ENCODE peak calls at places on chromosomes 3 and 15, in five cellular contexts. One of them, this sample, is unnamed.

GRCh38 chr15:90184119-90184785 is 16.9 kb upstream of the SEMA4B start:
- DNase-seq in neuronal stem cell: no peak
- DNase-seq in H1: no peak
- DNase-seq in mesenchymal stem cell: peak
- DNase-seq in trophoblast cell: peak
- DNase-seq in this sample: peak

GRCh38 chr3:100761211-100761921 is 52.1 kb downstream of the TFG start:
- DNase-seq in neuronal stem cell: no peak
- DNase-seq in H1: no peak
- DNase-seq in mesenchymal stem cell: no peak
- DNase-seq in trophoblast cell: peak
- DNase-seq in this sample: peak

GRCh38 chr15:28885630-28886430 is at the start of gene APBA2:
- DNase-seq in neuronal stem cell: no peak
- DNase-seq in H1: no peak
- DNase-seq in mesenchymal stem cell: peak
- DNase-seq in trophoblast cell: peak
- DNase-seq in this sample: peak

GRCh38 chr3:127124135-127124534 is 68.8 kb upstream of the PRR23E start:
- DNase-seq in neuronal stem cell: no peak
- DNase-seq in H1: no peak
- DNase-seq in mesenchymal stem cell: peak
- DNase-seq in trophoblast cell: no peak
- DNase-seq in this sample: no peak

GRCh38 chr3:24235121-24235520 is 259.5 kb downstream of the THRB start:
- DNase-seq in neuronal stem cell: no peak
- DNase-seq in H1: no peak
- DNase-seq in mesenchymal stem cell: peak
- DNase-seq in trophoblast cell: no peak
- DNase-seq in this sample: no peak

GRCh38 chr3:179788996-179789395 is 136.2 kb downstream of the USP13 start:
- DNase-seq in neuronal stem cell: no peak
- DNase-seq in H1: no peak
- DNase-seq in mesenchymal stem cell: no peak
- DNase-seq in trophoblast cell: no peak
- DNase-seq in this sample: no peak

GRCh38 chr3:128360243-128360642 is 106.4 kb downstream of the DNAJB8 start:
- DNase-seq in neuronal stem cell: no peak
- DNase-seq in H1: no peak
- DNase-seq in mesenchymal stem cell: no peak
- DNase-seq in trophoblast cell: no peak
- DNase-seq in this sample: no peak

GRCh38 chr3:144189044-144189443 is 217.4 kb downstream of the DIPK2A start:
- DNase-seq in neuronal stem cell: no peak
- DNase-seq in H1: no peak
- DNase-seq in mesenchymal stem cell: no peak
- DNase-seq in trophoblast cell: no peak
- DNase-seq in this sample: no peak

GRCh38 chr3:136772709-136773108 is 20.5 kb upstream of the STAG1 start:
- DNase-seq in neuronal stem cell: no peak
- DNase-seq in H1: no peak
- DNase-seq in mesenchymal stem cell: peak
- DNase-seq in trophoblast cell: peak
- DNase-seq in this sample: no peak

GRCh38 chr3:99952306-99952705 is 134.6 kb downstream of the CMSS1 start:
- DNase-seq in neuronal stem cell: no peak
- DNase-seq in H1: no peak
- DNase-seq in mesenchymal stem cell: peak
- DNase-seq in trophoblast cell: no peak
- DNase-seq in this sample: no peak

GRCh38 chr3:133868166-133868565 is 27.5 kb downstream of the RAB6B start:
- DNase-seq in neuronal stem cell: no peak
- DNase-seq in H1: no peak
- DNase-seq in mesenchymal stem cell: no peak
- DNase-seq in trophoblast cell: no peak
- DNase-seq in this sample: no peak

GRCh38 chr3:150249776-150250175 is 158.3 kb upstream of the TSC22D2 start:
- DNase-seq in neuronal stem cell: no peak
- DNase-seq in H1: no peak
- DNase-seq in mesenchymal stem cell: no peak
- DNase-seq in trophoblast cell: no peak
- DNase-seq in this sample: no peak

GRCh38 chr3:54632834-54633233 is 295.0 kb downstream of the LRTM1 start:
- DNase-seq in neuronal stem cell: no peak
- DNase-seq in H1: no peak
- DNase-seq in mesenchymal stem cell: no peak
- DNase-seq in trophoblast cell: no peak
- DNase-seq in this sample: peak

GRCh38 chr3:158961911-158962310 is 160.1 kb downstream of the MFSD1 start:
- DNase-seq in neuronal stem cell: no peak
- DNase-seq in H1: no peak
- DNase-seq in mesenchymal stem cell: no peak
- DNase-seq in trophoblast cell: no peak
- DNase-seq in this sample: no peak

GRCh38 chr3:28495301-28495700 is 146.7 kb upstream of the AZI2 start:
- DNase-seq in neuronal stem cell: no peak
- DNase-seq in H1: no peak
- DNase-seq in mesenchymal stem cell: no peak
- DNase-seq in trophoblast cell: no peak
- DNase-seq in this sample: no peak

GRCh38 chr3:51388286-51389029 is 2.6 kb upstream of the RBM15B start:
- DNase-seq in neuronal stem cell: no peak
- DNase-seq in H1: no peak
- DNase-seq in mesenchymal stem cell: peak
- DNase-seq in trophoblast cell: peak
- DNase-seq in this sample: peak

GRCh38 chr3:56137406-56137805 is 330.9 kb downstream of the ERC2 start:
- DNase-seq in neuronal stem cell: no peak
- DNase-seq in H1: no peak
- DNase-seq in mesenchymal stem cell: no peak
- DNase-seq in trophoblast cell: no peak
- DNase-seq in this sample: no peak

GRCh38 chr3:184443364-184443763 is 63.5 kb downstream of the CHRD start:
- DNase-seq in neuronal stem cell: no peak
- DNase-seq in H1: no peak
- DNase-seq in mesenchymal stem cell: no peak
- DNase-seq in trophoblast cell: peak
- DNase-seq in this sample: no peak

GRCh38 chr3:67920969-67921368 is 266.6 kb upstream of the SUCLG2 start:
- DNase-seq in neuronal stem cell: no peak
- DNase-seq in H1: no peak
- DNase-seq in mesenchymal stem cell: no peak
- DNase-seq in trophoblast cell: peak
- DNase-seq in this sample: no peak

GRCh38 chr3:121748638-121749275 is 784 bp downstream of the GOLGB1 start:
- DNase-seq in neuronal stem cell: no peak
- DNase-seq in H1: no peak
- DNase-seq in mesenchymal stem cell: peak
- DNase-seq in trophoblast cell: peak
- DNase-seq in this sample: no peak

GRCh38 chr3:127608362-127608718 is 10.1 kb downstream of the MCM2 start:
- DNase-seq in neuronal stem cell: no peak
- DNase-seq in H1: no peak
- DNase-seq in mesenchymal stem cell: no peak
- DNase-seq in trophoblast cell: no peak
- DNase-seq in this sample: no peak

GRCh38 chr3:117356296-117356695 is 646.7 kb downstream of the TUSC7 start:
- DNase-seq in neuronal stem cell: no peak
- DNase-seq in H1: no peak
- DNase-seq in mesenchymal stem cell: no peak
- DNase-seq in trophoblast cell: no peak
- DNase-seq in this sample: no peak

GRCh38 chr15:90266485-90266884 is 1.0 kb downstream of the NGRN start:
- DNase-seq in neuronal stem cell: no peak
- DNase-seq in H1: no peak
- DNase-seq in mesenchymal stem cell: peak
- DNase-seq in trophoblast cell: peak
- DNase-seq in this sample: no peak

GRCh38 chr3:36210840-36211655 is 169.3 kb upstream of the STAC start:
- DNase-seq in neuronal stem cell: no peak
- DNase-seq in H1: no peak
- DNase-seq in mesenchymal stem cell: no peak
- DNase-seq in trophoblast cell: no peak
- DNase-seq in this sample: no peak

GRCh38 chr15:69568621-69569020 is 116.0 kb downstream of the RPLP1 start:
- DNase-seq in neuronal stem cell: no peak
- DNase-seq in H1: no peak
- DNase-seq in mesenchymal stem cell: no peak
- DNase-seq in trophoblast cell: peak
- DNase-seq in this sample: no peak

GRCh38 chr15:74133071-74133702 is 2.8 kb downstream of the ISLR2 start:
- DNase-seq in neuronal stem cell: no peak
- DNase-seq in H1: no peak
- DNase-seq in mesenchymal stem cell: no peak
- DNase-seq in trophoblast cell: no peak
- DNase-seq in this sample: peak

GRCh38 chr3:58256511-58256910 is 18.9 kb downstream of the ABHD6 start:
- DNase-seq in neuronal stem cell: no peak
- DNase-seq in H1: no peak
- DNase-seq in mesenchymal stem cell: no peak
- DNase-seq in trophoblast cell: peak
- DNase-seq in this sample: no peak
- H3K23ac ChIP-seq in neuronal stem cell: no peak
- H3K23ac ChIP-seq in H1: no peak
- H3K23ac ChIP-seq in mesenchymal stem cell: no peak
- H3K23ac ChIP-seq in trophoblast cell: no peak
- H3K23ac ChIP-seq in this sample: no peak

DNA sequence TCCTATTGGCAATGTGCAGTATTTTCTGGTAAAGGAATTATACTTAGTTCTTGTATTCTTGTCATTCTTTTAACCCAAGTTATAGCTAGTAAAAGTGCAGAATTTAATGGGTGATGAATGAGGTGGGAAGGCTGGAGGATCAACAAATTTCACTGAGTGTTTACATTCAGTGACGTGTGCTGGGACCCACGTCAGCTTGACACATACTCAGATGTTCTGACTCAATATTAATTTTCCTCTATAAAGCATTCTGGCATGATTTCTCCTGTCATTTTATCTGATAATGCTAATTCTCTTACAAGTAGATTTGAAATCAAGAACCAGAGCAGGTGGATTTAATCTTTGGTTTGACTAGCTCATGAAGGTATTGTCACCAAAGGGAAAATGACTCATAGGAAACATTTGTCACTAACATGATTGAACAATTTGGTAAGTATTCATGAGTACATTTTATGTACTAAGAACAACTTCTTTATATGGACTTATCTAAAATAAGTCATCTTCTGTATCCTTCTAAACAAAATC is 71.0 kb upstream of the SYNPR start:
- DNase-seq in neuronal stem cell: no peak
- DNase-seq in H1: no peak
- DNase-seq in mesenchymal stem cell: no peak
- DNase-seq in trophoblast cell: no peak
- DNase-seq in this sample: no peak
- H2BK12ac ChIP-seq in neuronal stem cell: no peak
- H2BK12ac ChIP-seq in H1: no peak
- H2BK12ac ChIP-seq in mesenchymal stem cell: no peak
- H2BK12ac ChIP-seq in trophoblast cell: no peak
- H2BK12ac ChIP-seq in this sample: no peak

GRCh38 chr15:71273731-71274447 is 158.6 kb downstream of the THSD4 start:
- DNase-seq in neuronal stem cell: no peak
- DNase-seq in H1: no peak
- DNase-seq in mesenchymal stem cell: no peak
- DNase-seq in trophoblast cell: peak
- DNase-seq in this sample: no peak

GRCh38 chr15:71275566-71276354 is 160.5 kb downstream of the THSD4 start:
- DNase-seq in neuronal stem cell: no peak
- DNase-seq in H1: no peak
- DNase-seq in mesenchymal stem cell: no peak
- DNase-seq in trophoblast cell: peak
- DNase-seq in this sample: no peak

GRCh38 chr15:71276355-71276665 is 161.0 kb downstream of the THSD4 start:
- DNase-seq in neuronal stem cell: no peak
- DNase-seq in H1: no peak
- DNase-seq in mesenchymal stem cell: no peak
- DNase-seq in trophoblast cell: peak
- DNase-seq in this sample: no peak

GRCh38 chr15:71274448-71274798 is 159.2 kb downstream of the THSD4 start:
- DNase-seq in neuronal stem cell: no peak
- DNase-seq in H1: no peak
- DNase-seq in mesenchymal stem cell: no peak
- DNase-seq in trophoblast cell: no peak
- DNase-seq in this sample: no peak

DNA sequence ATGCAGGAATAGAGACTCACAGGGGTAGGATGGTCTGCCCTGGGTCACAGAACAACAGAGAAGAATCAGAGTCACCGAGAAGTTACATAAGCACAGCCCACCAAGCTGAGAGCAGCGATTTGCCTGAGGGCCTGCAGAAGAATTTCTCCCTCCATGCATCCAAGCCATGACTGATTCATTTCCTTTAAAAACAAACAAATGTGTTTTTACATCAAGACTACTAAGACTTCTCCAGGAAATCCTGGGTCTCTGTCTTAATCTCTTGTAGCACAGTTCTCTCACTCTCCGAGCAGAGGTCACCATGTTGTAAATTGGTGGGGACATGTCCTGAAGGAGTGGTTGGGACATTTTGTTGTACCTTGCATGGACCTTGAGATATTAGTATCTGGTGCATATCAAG is 159.8 kb downstream of the THSD4 start:
- DNase-seq in neuronal stem cell: no peak
- DNase-seq in H1: no peak
- DNase-seq in mesenchymal stem cell: peak
- DNase-seq in trophoblast cell: peak
- DNase-seq in this sample: no peak
- H3K23ac ChIP-seq in neuronal stem cell: no peak
- H3K23ac ChIP-seq in H1: no peak
- H3K23ac ChIP-seq in mesenchymal stem cell: no peak
- H3K23ac ChIP-seq in trophoblast cell: no peak
- H3K23ac ChIP-seq in this sample: no peak

GRCh38 chr15:53013329-53013728 is 223.2 kb upstream of the ONECUT1 start:
- DNase-seq in neuronal stem cell: no peak
- DNase-seq in H1: no peak
- DNase-seq in mesenchymal stem cell: no peak
- DNase-seq in trophoblast cell: no peak
- DNase-seq in this sample: no peak
- H2BK12ac ChIP-seq in neuronal stem cell: no peak
- H2BK12ac ChIP-seq in H1: no peak
- H2BK12ac ChIP-seq in mesenchymal stem cell: no peak
- H2BK12ac ChIP-seq in trophoblast cell: no peak
- H2BK12ac ChIP-seq in this sample: no peak

DNA sequence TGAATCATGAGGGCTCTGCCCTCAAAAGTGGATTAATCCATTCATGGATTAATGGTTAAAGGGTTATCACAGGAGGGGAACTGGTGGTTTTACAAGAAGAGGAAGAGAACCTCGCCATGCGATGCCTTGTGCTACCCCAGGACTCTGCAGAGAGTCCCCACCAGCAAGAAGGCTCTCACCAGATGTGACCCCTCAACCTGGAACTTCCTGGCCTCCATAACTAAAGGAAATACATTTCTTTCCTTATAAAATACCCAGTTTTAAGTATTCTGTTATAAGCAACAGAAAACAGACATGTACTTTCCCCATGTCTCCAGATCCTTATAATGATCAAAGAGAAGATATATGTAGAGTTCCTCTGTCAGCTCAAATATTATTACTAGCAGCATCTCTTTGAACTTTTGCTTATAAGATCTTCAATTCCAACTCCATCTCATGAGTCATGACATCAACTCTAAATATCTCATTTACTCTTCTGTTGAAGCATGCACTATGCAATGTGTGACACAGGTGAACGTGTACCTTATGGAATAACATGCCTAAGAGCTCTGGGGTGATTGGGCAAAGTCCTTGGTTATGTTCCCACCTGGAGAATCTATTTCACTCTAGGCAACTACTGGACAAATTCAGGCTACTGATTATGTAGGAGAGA is 37.5 kb upstream of the ZBTB38 start:
- DNase-seq in neuronal stem cell: no peak
- DNase-seq in H1: no peak
- DNase-seq in mesenchymal stem cell: peak
- DNase-seq in trophoblast cell: no peak
- DNase-seq in this sample: no peak
- H3K23ac ChIP-seq in neuronal stem cell: no peak
- H3K23ac ChIP-seq in H1: no peak
- H3K23ac ChIP-seq in mesenchymal stem cell: no peak
- H3K23ac ChIP-seq in trophoblast cell: no peak
- H3K23ac ChIP-seq in this sample: no peak

This sample was measured in H9.